ENCODE peak calls at places on chromosomes 11 and 22, in nine cellular contexts. One of them, this sample, is unnamed. For H3K4me1, the result is how much of the 10 kb centered on the place peaks cover.

GRCh38 chr11:10544491-10545470 is 3.8 kb upstream of the RNF141 start:
- DNase-seq in HAP-1: no peak
- DNase-seq in NT2/D1: no peak
- DNase-seq in BE2C: no peak
- DNase-seq in astrocyte: no peak
- DNase-seq in Caco-2: no peak
- DNase-seq in pancreas: no peak
- DNase-seq in CD4-positive, CD25-positive, alpha-beta regulatory T cell: no peak
- DNase-seq in kidney: no peak
- DNase-seq in this sample: no peak

GRCh38 chr11:112082729-112083128 is 3.8 kb downstream of the TIMM8B start:
- DNase-seq in HAP-1: no peak
- DNase-seq in NT2/D1: no peak
- DNase-seq in BE2C: no peak
- DNase-seq in astrocyte: peak
- DNase-seq in Caco-2: no peak
- DNase-seq in pancreas: no peak
- DNase-seq in CD4-positive, CD25-positive, alpha-beta regulatory T cell: no peak
- DNase-seq in kidney: no peak
- DNase-seq in this sample: no peak

GRCh38 chr22:50199836-50200332 is 927 bp upstream of the SELENOO start:
- DNase-seq in HAP-1: no peak
- DNase-seq in NT2/D1: no peak
- DNase-seq in BE2C: no peak
- DNase-seq in astrocyte: no peak
- DNase-seq in Caco-2: no peak
- DNase-seq in pancreas: no peak
- DNase-seq in CD4-positive, CD25-positive, alpha-beta regulatory T cell: peak
- DNase-seq in kidney: no peak
- DNase-seq in this sample: no peak

GRCh38 chr11:75893202-75893601 is 78.2 kb downstream of the UVRAG start:
- DNase-seq in HAP-1: no peak
- DNase-seq in NT2/D1: no peak
- DNase-seq in BE2C: no peak
- DNase-seq in astrocyte: no peak
- DNase-seq in Caco-2: no peak
- DNase-seq in pancreas: no peak
- DNase-seq in CD4-positive, CD25-positive, alpha-beta regulatory T cell: no peak
- DNase-seq in kidney: no peak
- DNase-seq in this sample: no peak

GRCh38 chr11:123594188-123594901 is 60.1 kb downstream of the SCN3B start:
- DNase-seq in HAP-1: no peak
- DNase-seq in NT2/D1: no peak
- DNase-seq in BE2C: no peak
- DNase-seq in astrocyte: peak
- DNase-seq in Caco-2: no peak
- DNase-seq in pancreas: no peak
- DNase-seq in CD4-positive, CD25-positive, alpha-beta regulatory T cell: no peak
- DNase-seq in kidney: no peak
- DNase-seq in this sample: peak

GRCh38 chr11:87726511-87726910 is 448.7 kb downstream of the RAB38 start:
- DNase-seq in HAP-1: peak
- DNase-seq in NT2/D1: no peak
- DNase-seq in BE2C: no peak
- DNase-seq in astrocyte: peak
- DNase-seq in Caco-2: no peak
- DNase-seq in pancreas: no peak
- DNase-seq in CD4-positive, CD25-positive, alpha-beta regulatory T cell: no peak
- DNase-seq in kidney: no peak
- DNase-seq in this sample: no peak

GRCh38 chr22:49659281-49659923 is 168.3 kb downstream of the BRD1 start:
- DNase-seq in HAP-1: no peak
- DNase-seq in NT2/D1: no peak
- DNase-seq in BE2C: no peak
- DNase-seq in astrocyte: no peak
- DNase-seq in Caco-2: no peak
- DNase-seq in pancreas: no peak
- DNase-seq in CD4-positive, CD25-positive, alpha-beta regulatory T cell: no peak
- DNase-seq in kidney: peak
- DNase-seq in this sample: no peak

GRCh38 chr11:111454561-111455192 is 57.5 kb downstream of the BTG4 start:
- DNase-seq in HAP-1: peak
- DNase-seq in NT2/D1: peak
- DNase-seq in BE2C: peak
- DNase-seq in astrocyte: peak
- DNase-seq in Caco-2: peak
- DNase-seq in pancreas: no peak
- DNase-seq in CD4-positive, CD25-positive, alpha-beta regulatory T cell: peak
- DNase-seq in kidney: no peak
- DNase-seq in this sample: peak

GRCh38 chr11:72988796-72989195 is 153.3 kb downstream of the FCHSD2 start:
- DNase-seq in HAP-1: no peak
- DNase-seq in NT2/D1: no peak
- DNase-seq in BE2C: no peak
- DNase-seq in astrocyte: no peak
- DNase-seq in Caco-2: no peak
- DNase-seq in pancreas: no peak
- DNase-seq in CD4-positive, CD25-positive, alpha-beta regulatory T cell: no peak
- DNase-seq in kidney: no peak
- DNase-seq in this sample: no peak

GRCh38 chr22:17217179-17217578 is 2.1 kb downstream of the ADA2 start:
- DNase-seq in HAP-1: peak
- DNase-seq in NT2/D1: no peak
- DNase-seq in BE2C: no peak
- DNase-seq in astrocyte: no peak
- DNase-seq in Caco-2: no peak
- DNase-seq in pancreas: no peak
- DNase-seq in CD4-positive, CD25-positive, alpha-beta regulatory T cell: peak
- DNase-seq in kidney: peak
- DNase-seq in this sample: no peak

GRCh38 chr11:65920035-65920802 is 993 bp downstream of the DRAP1 start:
- DNase-seq in HAP-1: no peak
- DNase-seq in NT2/D1: no peak
- DNase-seq in BE2C: peak
- DNase-seq in astrocyte: no peak
- DNase-seq in Caco-2: no peak
- DNase-seq in pancreas: peak
- DNase-seq in CD4-positive, CD25-positive, alpha-beta regulatory T cell: no peak
- DNase-seq in kidney: peak
- DNase-seq in this sample: no peak

GRCh38 chr11:9943346-9944110 is 279.7 kb downstream of the SWAP70 start:
- DNase-seq in HAP-1: no peak
- DNase-seq in NT2/D1: no peak
- DNase-seq in BE2C: no peak
- DNase-seq in astrocyte: peak
- DNase-seq in Caco-2: no peak
- DNase-seq in pancreas: no peak
- DNase-seq in CD4-positive, CD25-positive, alpha-beta regulatory T cell: no peak
- DNase-seq in kidney: no peak
- DNase-seq in this sample: no peak

GRCh38 chr11:2555891-2556290 is 111.1 kb downstream of the KCNQ1 start:
- DNase-seq in HAP-1: no peak
- DNase-seq in NT2/D1: no peak
- DNase-seq in BE2C: no peak
- DNase-seq in astrocyte: no peak
- DNase-seq in Caco-2: no peak
- DNase-seq in pancreas: no peak
- DNase-seq in CD4-positive, CD25-positive, alpha-beta regulatory T cell: no peak
- DNase-seq in kidney: peak
- DNase-seq in this sample: no peak

GRCh38 chr11:94112182-94112960 is 16.3 kb upstream of the PANX1 start:
- DNase-seq in HAP-1: no peak
- DNase-seq in NT2/D1: no peak
- DNase-seq in BE2C: no peak
- DNase-seq in astrocyte: no peak
- DNase-seq in Caco-2: no peak
- DNase-seq in pancreas: no peak
- DNase-seq in CD4-positive, CD25-positive, alpha-beta regulatory T cell: no peak
- DNase-seq in kidney: no peak
- DNase-seq in this sample: no peak

GRCh38 chr22:36198482-36198881 is 3.1 kb downstream of the APOL4 start:
- DNase-seq in HAP-1: no peak
- DNase-seq in NT2/D1: no peak
- DNase-seq in BE2C: no peak
- DNase-seq in astrocyte: no peak
- DNase-seq in Caco-2: no peak
- DNase-seq in pancreas: no peak
- DNase-seq in CD4-positive, CD25-positive, alpha-beta regulatory T cell: no peak
- DNase-seq in kidney: no peak
- DNase-seq in this sample: no peak

GRCh38 chr11:116641561-116642045 is 131.2 kb downstream of the BUD13 start:
- DNase-seq in HAP-1: peak
- DNase-seq in NT2/D1: peak
- DNase-seq in BE2C: peak
- DNase-seq in astrocyte: no peak
- DNase-seq in Caco-2: peak
- DNase-seq in pancreas: peak
- DNase-seq in CD4-positive, CD25-positive, alpha-beta regulatory T cell: peak
- DNase-seq in kidney: peak
- DNase-seq in this sample: peak

GRCh38 chr11:123690490-123690889 is 36.1 kb upstream of the SCN3B start:
- DNase-seq in HAP-1: no peak
- DNase-seq in NT2/D1: no peak
- DNase-seq in BE2C: no peak
- DNase-seq in astrocyte: peak
- DNase-seq in Caco-2: no peak
- DNase-seq in pancreas: no peak
- DNase-seq in CD4-positive, CD25-positive, alpha-beta regulatory T cell: no peak
- DNase-seq in kidney: no peak
- DNase-seq in this sample: peak

GRCh38 chr11:11579012-11579755 is 42.6 kb downstream of the GALNT18 start:
- DNase-seq in HAP-1: no peak
- DNase-seq in NT2/D1: no peak
- DNase-seq in BE2C: peak
- DNase-seq in astrocyte: no peak
- DNase-seq in Caco-2: no peak
- DNase-seq in pancreas: no peak
- DNase-seq in CD4-positive, CD25-positive, alpha-beta regulatory T cell: no peak
- DNase-seq in kidney: no peak
- DNase-seq in this sample: no peak

GRCh38 chr11:1390603-1391164 is 950 bp downstream of the BRSK2 start:
- DNase-seq in HAP-1: no peak
- DNase-seq in NT2/D1: no peak
- DNase-seq in BE2C: no peak
- DNase-seq in astrocyte: no peak
- DNase-seq in Caco-2: peak
- DNase-seq in pancreas: peak
- DNase-seq in CD4-positive, CD25-positive, alpha-beta regulatory T cell: no peak
- DNase-seq in kidney: peak
- DNase-seq in this sample: no peak
- H3K4me3 ChIP-seq in HAP-1: peak
- H3K4me3 ChIP-seq in NT2/D1: peak
- H3K4me3 ChIP-seq in BE2C: peak
- H3K4me3 ChIP-seq in astrocyte: no peak
- H3K4me3 ChIP-seq in Caco-2: peak
- H3K4me3 ChIP-seq in pancreas: peak
- H3K4me3 ChIP-seq in CD4-positive, CD25-positive, alpha-beta regulatory T cell: no peak
- H3K4me3 ChIP-seq in kidney: no peak
- H3K4me3 ChIP-seq in this sample: no peak

DNA sequence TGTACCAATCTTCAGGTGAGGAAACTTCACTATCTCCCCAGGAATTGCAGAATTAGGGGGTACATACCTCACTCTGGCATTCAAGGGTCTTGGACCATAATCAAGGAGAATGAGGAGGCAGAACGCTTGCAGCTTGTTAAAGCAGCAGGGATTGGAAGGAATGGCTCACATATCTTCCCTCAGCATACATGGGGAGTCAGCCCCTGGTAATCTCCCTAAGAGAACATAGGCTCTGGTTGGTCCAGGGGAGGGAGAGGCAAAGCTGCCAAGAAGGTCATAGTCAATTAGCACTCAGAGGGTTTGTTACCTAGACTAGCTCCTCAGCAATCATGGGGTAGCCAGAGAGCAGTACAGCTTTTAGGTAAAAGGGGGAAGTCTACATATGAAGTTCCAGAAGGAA is 256.8 kb downstream of the INSC start:
- DNase-seq in HAP-1: no peak
- DNase-seq in NT2/D1: no peak
- DNase-seq in BE2C: no peak
- DNase-seq in astrocyte: no peak
- DNase-seq in Caco-2: no peak
- DNase-seq in pancreas: no peak
- DNase-seq in CD4-positive, CD25-positive, alpha-beta regulatory T cell: no peak
- DNase-seq in kidney: no peak
- DNase-seq in this sample: no peak
- H3K4me1 ChIP-seq in HAP-1: under half
- H3K4me1 ChIP-seq in NT2/D1: under half
- H3K4me1 ChIP-seq in BE2C: under half
- H3K4me1 ChIP-seq in astrocyte: under half
- H3K4me1 ChIP-seq in Caco-2: under half
- H3K4me1 ChIP-seq in pancreas: under half
- H3K4me1 ChIP-seq in CD4-positive, CD25-positive, alpha-beta regulatory T cell: under half
- H3K4me1 ChIP-seq in kidney: under half
- H3K4me1 ChIP-seq in this sample: under half

GRCh38 chr11:133082453-133082781 is 449.9 kb downstream of the OPCML start:
- DNase-seq in HAP-1: no peak
- DNase-seq in NT2/D1: no peak
- DNase-seq in BE2C: peak
- DNase-seq in astrocyte: no peak
- DNase-seq in Caco-2: no peak
- DNase-seq in pancreas: peak
- DNase-seq in CD4-positive, CD25-positive, alpha-beta regulatory T cell: no peak
- DNase-seq in kidney: peak
- DNase-seq in this sample: no peak

GRCh38 chr11:133081020-133081419 is 451.3 kb downstream of the OPCML start:
- DNase-seq in HAP-1: no peak
- DNase-seq in NT2/D1: no peak
- DNase-seq in BE2C: no peak
- DNase-seq in astrocyte: no peak
- DNase-seq in Caco-2: no peak
- DNase-seq in pancreas: no peak
- DNase-seq in CD4-positive, CD25-positive, alpha-beta regulatory T cell: no peak
- DNase-seq in kidney: no peak
- DNase-seq in this sample: no peak

GRCh38 chr11:133081730-133082452 is 450.4 kb downstream of the OPCML start:
- DNase-seq in HAP-1: no peak
- DNase-seq in NT2/D1: no peak
- DNase-seq in BE2C: no peak
- DNase-seq in astrocyte: no peak
- DNase-seq in Caco-2: no peak
- DNase-seq in pancreas: no peak
- DNase-seq in CD4-positive, CD25-positive, alpha-beta regulatory T cell: no peak
- DNase-seq in kidney: no peak
- DNase-seq in this sample: no peak

GRCh38 chr11:133086518-133086917 is 445.8 kb downstream of the OPCML start:
- DNase-seq in HAP-1: no peak
- DNase-seq in NT2/D1: no peak
- DNase-seq in BE2C: no peak
- DNase-seq in astrocyte: no peak
- DNase-seq in Caco-2: no peak
- DNase-seq in pancreas: no peak
- DNase-seq in CD4-positive, CD25-positive, alpha-beta regulatory T cell: no peak
- DNase-seq in kidney: no peak
- DNase-seq in this sample: no peak

GRCh38 chr11:133082851-133083488 is 449.3 kb downstream of the OPCML start:
- DNase-seq in HAP-1: peak
- DNase-seq in NT2/D1: no peak
- DNase-seq in BE2C: peak
- DNase-seq in astrocyte: peak
- DNase-seq in Caco-2: no peak
- DNase-seq in pancreas: peak
- DNase-seq in CD4-positive, CD25-positive, alpha-beta regulatory T cell: peak
- DNase-seq in kidney: peak
- DNase-seq in this sample: peak
- H3K4me3 ChIP-seq in HAP-1: no peak
- H3K4me3 ChIP-seq in NT2/D1: peak
- H3K4me3 ChIP-seq in BE2C: peak
- H3K4me3 ChIP-seq in astrocyte: peak
- H3K4me3 ChIP-seq in Caco-2: no peak
- H3K4me3 ChIP-seq in pancreas: no peak
- H3K4me3 ChIP-seq in CD4-positive, CD25-positive, alpha-beta regulatory T cell: no peak
- H3K4me3 ChIP-seq in kidney: peak
- H3K4me3 ChIP-seq in this sample: peak

GRCh38 chr22:26362471-26362870 is 66.6 kb upstream of the ASPHD2 start:
- DNase-seq in HAP-1: no peak
- DNase-seq in NT2/D1: no peak
- DNase-seq in BE2C: no peak
- DNase-seq in astrocyte: peak
- DNase-seq in Caco-2: no peak
- DNase-seq in pancreas: no peak
- DNase-seq in CD4-positive, CD25-positive, alpha-beta regulatory T cell: no peak
- DNase-seq in kidney: no peak
- DNase-seq in this sample: no peak
- H3K4me1 ChIP-seq in HAP-1: under half
- H3K4me1 ChIP-seq in NT2/D1: under half
- H3K4me1 ChIP-seq in BE2C: under half
- H3K4me1 ChIP-seq in astrocyte: under half
- H3K4me1 ChIP-seq in Caco-2: under half
- H3K4me1 ChIP-seq in pancreas: under half
- H3K4me1 ChIP-seq in CD4-positive, CD25-positive, alpha-beta regulatory T cell: under half
- H3K4me1 ChIP-seq in kidney: under half
- H3K4me1 ChIP-seq in this sample: under half